ENCODE peak calls at places on chromosomes 13 and 19, in five cellular contexts. E, D, Q, Y and M are unnamed samples.

GRCh38 chr19:18469245-18470107 is 31.5 kb upstream of the ISYNA1 start:
- DNase-seq in E (peak), D (peak), Q (peak), Y (no peak), M (peak)

GRCh38 chr13:96734499-96734898 is 259.8 kb downstream of the OXGR1 start:
- DNase-seq in E (peak), D (no peak), Q (no peak), Y (no peak), M (no peak)

GRCh38 chr13:99033814-99034213 is 56.0 kb upstream of the DOCK9 start:
- DNase-seq in E (peak), D (peak), Q (no peak), Y (no peak), M (peak)

GRCh38 chr19:19107663-19108062 is 30.6 kb downstream of the TMEM161A start:
- DNase-seq in E (no peak), D (no peak), Q (no peak), Y (no peak), M (no peak)

GRCh38 chr13:50731400-50731799 is 112.1 kb downstream of the DLEU7 start:
- DNase-seq in E (no peak), D (no peak), Q (no peak), Y (no peak), M (no peak)

GRCh38 chr19:970695-971094 is 13.4 kb upstream of the WDR18 start:
- DNase-seq in E (peak), D (no peak), Q (no peak), Y (no peak), M (no peak)

GRCh38 chr19:46030861-46031550 is 8.2 kb upstream of the PGLYRP1 start:
- DNase-seq in E (no peak), D (no peak), Q (no peak), Y (no peak), M (no peak)

GRCh38 chr19:13748169-13748884 is 16.0 kb upstream of the MRI1 start:
- DNase-seq in E (peak), D (peak), Q (no peak), Y (peak), M (peak)

GRCh38 chr19:8877854-8878705 is 45.9 kb downstream of the MBD3L1 start:
- DNase-seq in E (peak), D (peak), Q (peak), Y (no peak), M (peak)

GRCh38 chr19:44757057-44757734 is 8.7 kb downstream of the BCL3 start:
- DNase-seq in E (peak), D (no peak), Q (no peak), Y (no peak), M (no peak)

GRCh38 chr19:8607386-8607785 is 3.1 kb downstream of the ADAMTS10 start:
- DNase-seq in E (no peak), D (no peak), Q (no peak), Y (no peak), M (no peak)

GRCh38 chr13:114116734-114117133 is 15.7 kb downstream of the RASA3 start:
- DNase-seq in E (no peak), D (no peak), Q (no peak), Y (no peak), M (no peak)

GRCh38 chr19:33437351-33438015 is 64.0 kb downstream of the CEBPG start:
- DNase-seq in E (peak), D (no peak), Q (no peak), Y (no peak), M (no peak)

GRCh38 chr13:33174491-33174890 is 111.1 kb downstream of the STARD13 start:
- DNase-seq in E (peak), D (no peak), Q (no peak), Y (no peak), M (no peak)

GRCh38 chr19:1459479-1459878 is 9.6 kb downstream of the APC2 start:
- DNase-seq in E (no peak), D (no peak), Q (no peak), Y (no peak), M (no peak)

GRCh38 chr13:101626925-101627555 is 174.6 kb downstream of the ITGBL1 start:
- DNase-seq in E (no peak), D (peak), Q (no peak), Y (peak), M (peak)

GRCh38 chr19:28076628-28077027 is 1136.3 kb downstream of the UQCRFS1 start:
- DNase-seq in E (no peak), D (no peak), Q (no peak), Y (no peak), M (no peak)

GRCh38 chr13:35961461-35962220 is 169.5 kb downstream of the DCLK1 start:
- DNase-seq in E (no peak), D (peak), Q (no peak), Y (no peak), M (no peak)

GRCh38 chr19:18745931-18746330 is 45.2 kb downstream of the COMP start:
- DNase-seq in E (no peak), D (no peak), Q (no peak), Y (no peak), M (no peak)

GRCh38 chr19:8342684-8343482 is at the start of gene KANK3:
- DNase-seq in E (peak), D (peak), Q (peak), Y (peak), M (peak)

GRCh38 chr13:106534844-106535551 is 464 bp downstream of the EFNB2 start:
- DNase-seq in E (no peak), D (peak), Q (no peak), Y (peak), M (peak)

GRCh38 chr13:106416645-106417044 is 118.8 kb downstream of the EFNB2 start:
- DNase-seq in E (no peak), D (no peak), Q (no peak), Y (no peak), M (no peak)

GRCh38 chr13:94227255-94227879 is 252.1 kb downstream of the DCT start:
- DNase-seq in E (no peak), D (no peak), Q (no peak), Y (no peak), M (no peak)
- TF ChIP-seq EZH2phosphoT487 in E (no peak), D (no peak), Q (no peak), Y (no peak), M (no peak)

GRCh38 chr19:4425531-4425930 is 23.1 kb downstream of the CHAF1A start:
- DNase-seq in E (no peak), D (no peak), Q (no peak), Y (no peak), M (no peak)
- TF ChIP-seq EZH2phosphoT487 in E (no peak), D (no peak), Q (no peak), Y (no peak), M (no peak)

GRCh38 chr13:39688699-39689405 is 33.4 kb downstream of the COG6 start:
- DNase-seq in E (no peak), D (no peak), Q (no peak), Y (no peak), M (no peak)
- TF ChIP-seq EZH2phosphoT487 in E (no peak), D (no peak), Q (no peak), Y (no peak), M (no peak)

DNA sequence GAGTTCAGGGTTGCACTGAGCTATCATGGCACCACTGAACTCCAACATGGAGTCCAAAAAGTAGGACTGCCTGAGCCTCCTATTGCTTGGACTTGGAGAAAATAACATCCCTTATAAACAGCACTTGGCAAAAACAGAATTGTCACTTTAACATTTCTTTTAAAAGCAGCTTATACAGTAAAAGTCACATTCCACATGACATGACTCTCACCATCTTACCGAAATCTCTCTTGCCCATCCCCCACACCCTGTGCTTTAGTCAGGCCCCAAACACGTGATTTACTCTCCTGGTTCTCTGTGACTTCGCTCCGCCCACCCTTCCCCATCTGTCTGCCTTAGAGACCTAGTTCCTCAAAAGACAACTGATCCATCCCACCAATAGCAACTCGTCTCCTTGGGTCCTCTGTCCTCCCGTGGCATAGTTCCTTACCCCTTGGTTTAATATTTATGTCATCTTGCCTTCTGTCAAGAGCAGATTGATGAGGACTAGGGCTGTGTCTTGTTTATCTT is 4.6 kb downstream of the SAFB start:
- DNase-seq in E (no peak), D (no peak), Q (no peak), Y (no peak), M (peak)
- TF ChIP-seq EZH2phosphoT487 in E (no peak), D (no peak), Q (no peak), Y (no peak), M (no peak)